ENCODE peak calls at places on chromosomes 4 and X, in seven cellular contexts. G is H1, R is suprapubic skin, N is heart left ventricle, U is tibial nerve, L is uterus, I is testis. M is an unnamed sample.

GRCh38 chr4:185914583-185915199 is 102.7 kb upstream of the SORBS2 start:
- DNase-seq in G (no peak), R (no peak), N (no peak), U (no peak), L (no peak), I (no peak), M (no peak)

GRCh38 chr4:55125763-55126541 is 557 bp upstream of the KDR start:
- DNase-seq in G (peak; percentile 49), R (no peak), N (no peak), U (no peak), L (no peak), I (no peak), M (no peak)

GRCh38 chr4:177177446-177178160 is 132.1 kb upstream of the NEIL3 start:
- DNase-seq in G (no peak), R (no peak), N (no peak), U (no peak), L (no peak), I (no peak), M (no peak)

GRCh38 chr4:67087897-67088296 is 457.4 kb downstream of the CENPC start:
- DNase-seq in G (peak; percentile 77), R (no peak), N (no peak), U (peak; percentile 21), L (no peak), I (peak; percentile 78), M (peak; percentile 35)

GRCh38 chr4:121307441-121308327 is 73.1 kb downstream of the QRFPR start:
- DNase-seq in G (no peak), R (no peak), N (no peak), U (no peak), L (no peak), I (peak; percentile 51), M (peak; percentile 32)

GRCh38 chr4:90142091-90142490 is 14.9 kb downstream of the CCSER1 start:
- DNase-seq in G (no peak), R (no peak), N (no peak), U (no peak), L (no peak), I (no peak), M (no peak)

GRCh38 chr4:173074501-173074946 is 94.1 kb upstream of the GALNT7 start:
- DNase-seq in G (peak; percentile 59), R (no peak), N (no peak), U (no peak), L (no peak), I (no peak), M (no peak)

GRCh38 chr4:151691639-151692442 is 69.0 kb downstream of the GATB start:
- DNase-seq in G (no peak), R (no peak), N (no peak), U (no peak), L (no peak), I (no peak), M (no peak)

GRCh38 chr4:102390438-102390837 is 45.2 kb upstream of the SLC39A8 start:
- DNase-seq in G (no peak), R (no peak), N (no peak), U (no peak), L (no peak), I (no peak), M (no peak)

GRCh38 chr4:48109413-48110263 is 24.4 kb downstream of the TXK start:
- DNase-seq in G (no peak), R (no peak), N (no peak), U (no peak), L (no peak), I (no peak), M (no peak)

GRCh38 chr4:153722036-153722435 is 37.8 kb downstream of the RNF175 start:
- DNase-seq in G (no peak), R (no peak), N (no peak), U (no peak), L (no peak), I (no peak), M (no peak)

GRCh38 chrX:30702736-30703135 is 49.5 kb downstream of the GK start:
- DNase-seq in G (no peak), R (no peak), N (no peak), U (no peak), L (no peak), I (no peak), M (no peak)

GRCh38 chr4:152100378-152101201 is 339.8 kb upstream of the GATB start:
- DNase-seq in G (peak; percentile 30), R (no peak), N (no peak), U (no peak), L (no peak), I (no peak), M (peak; percentile 38)

GRCh38 chr4:71456841-71457240 is 118.0 kb downstream of the SLC4A4 start:
- DNase-seq in G (no peak), R (no peak), N (no peak), U (no peak), L (no peak), I (no peak), M (no peak)

GRCh38 chr4:88533937-88534750 is 10.6 kb upstream of the PYURF start:
- DNase-seq in G (no peak), R (no peak), N (no peak), U (no peak), L (no peak), I (no peak), M (no peak)

GRCh38 chrX:152833378-152833777 is 2.5 kb downstream of the NSDHL start:
- DNase-seq in G (no peak), R (no peak), N (no peak), U (no peak), L (no peak), I (no peak), M (no peak)

GRCh38 chrX:152831391-152831790 is 528 bp downstream of the NSDHL start:
- DNase-seq in G (no peak), R (no peak), N (no peak), U (no peak), L (no peak), I (no peak), M (no peak)

GRCh38 chrX:152832520-152832919 is 1.7 kb downstream of the NSDHL start:
- DNase-seq in G (no peak), R (no peak), N (no peak), U (no peak), L (no peak), I (no peak), M (no peak)

GRCh38 chrX:152824841-152825374 is 5.6 kb downstream of the CETN2 start:
- DNase-seq in G (no peak), R (no peak), N (no peak), U (no peak), L (no peak), I (no peak), M (no peak)

GRCh38 chrX:152830312-152831305 is at the start of the genes CETN2 and NSDHL:
- DNase-seq in G (peak; percentile 92), R (peak; percentile 97), N (peak; percentile 97), U (peak; percentile 88), L (peak; percentile 96), I (peak; percentile 96), M (peak; percentile 96)
- TF ChIP-seq POLR2A in G (no peak), R (peak; percentile 2), N (peak; percentile 53), U (peak; percentile 36), L (no peak), I (no peak), M (peak; percentile 63)

GRCh38 chr4:83012631-83013419 is 2.2 kb upstream of the LIN54 start:
- DNase-seq in G (peak; percentile 96), R (peak; percentile 98), N (peak; percentile 99), U (peak; percentile 94), L (peak; percentile 98), I (peak; percentile 97), M (peak; percentile 99)
- TF ChIP-seq CTCF in G (peak; percentile 41), R (peak; percentile 78), N (peak; percentile 60), U (peak; percentile 84), L (peak; percentile 23), I (peak; percentile 57), M (peak; percentile 45)

DNA sequence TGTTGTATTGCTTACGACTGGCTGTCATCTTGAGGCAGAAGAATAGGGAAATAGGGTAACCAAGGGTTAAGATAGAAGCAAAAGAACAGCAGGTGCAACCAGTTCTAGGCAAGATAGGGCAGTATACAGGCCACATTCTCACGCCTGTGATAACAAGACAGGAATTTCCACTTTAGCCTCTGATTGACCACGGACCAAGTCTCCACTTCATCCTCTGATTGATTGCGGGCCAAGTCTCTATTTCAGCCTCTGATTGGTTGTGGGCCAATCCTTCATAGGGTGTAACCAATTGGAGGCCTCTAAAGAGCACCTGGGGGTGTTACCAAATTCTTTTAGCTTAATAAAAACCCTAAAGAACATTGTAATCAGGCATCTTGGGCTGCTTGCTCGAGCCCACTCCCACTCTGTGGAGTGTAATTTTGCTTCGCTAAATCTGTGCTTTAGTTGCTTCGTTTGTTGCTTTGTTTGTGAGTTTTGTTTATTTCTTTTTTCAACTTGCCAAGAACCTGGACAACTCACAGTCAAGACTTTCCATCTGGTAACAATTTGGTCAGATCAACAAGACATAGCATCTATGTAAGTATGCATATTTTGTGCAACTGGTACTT is 8.7 kb upstream of the TBC1D9 start:
- DNase-seq in G (no peak), R (no peak), N (no peak), U (no peak), L (no peak), I (peak; percentile 24), M (no peak)
- H3K27ac ChIP-seq in G (no peak overlapping the region), R (no peak overlapping the region), N (no peak overlapping the region), U (no peak overlapping the region), L (no peak overlapping the region), I (no peak overlapping the region), M (no peak overlapping the region)

GRCh38 chr4:39367166-39367565 is 1.0 kb upstream of the RFC1 start:
- DNase-seq in G (no peak), R (no peak), N (no peak), U (no peak), L (no peak), I (no peak), M (no peak)

GRCh38 chr4:39365360-39365759 is 802 bp downstream of the RFC1 start:
- DNase-seq in G (no peak), R (no peak), N (no peak), U (no peak), L (no peak), I (no peak), M (no peak)

GRCh38 chr4:39369301-39369700 is 3.1 kb upstream of the RFC1 start:
- DNase-seq in G (no peak), R (no peak), N (no peak), U (no peak), L (no peak), I (no peak), M (no peak)

GRCh38 chr4:39363773-39364393 is 2.3 kb downstream of the RFC1 start:
- DNase-seq in G (no peak), R (no peak), N (no peak), U (no peak), L (no peak), I (no peak), M (no peak)

DNA sequence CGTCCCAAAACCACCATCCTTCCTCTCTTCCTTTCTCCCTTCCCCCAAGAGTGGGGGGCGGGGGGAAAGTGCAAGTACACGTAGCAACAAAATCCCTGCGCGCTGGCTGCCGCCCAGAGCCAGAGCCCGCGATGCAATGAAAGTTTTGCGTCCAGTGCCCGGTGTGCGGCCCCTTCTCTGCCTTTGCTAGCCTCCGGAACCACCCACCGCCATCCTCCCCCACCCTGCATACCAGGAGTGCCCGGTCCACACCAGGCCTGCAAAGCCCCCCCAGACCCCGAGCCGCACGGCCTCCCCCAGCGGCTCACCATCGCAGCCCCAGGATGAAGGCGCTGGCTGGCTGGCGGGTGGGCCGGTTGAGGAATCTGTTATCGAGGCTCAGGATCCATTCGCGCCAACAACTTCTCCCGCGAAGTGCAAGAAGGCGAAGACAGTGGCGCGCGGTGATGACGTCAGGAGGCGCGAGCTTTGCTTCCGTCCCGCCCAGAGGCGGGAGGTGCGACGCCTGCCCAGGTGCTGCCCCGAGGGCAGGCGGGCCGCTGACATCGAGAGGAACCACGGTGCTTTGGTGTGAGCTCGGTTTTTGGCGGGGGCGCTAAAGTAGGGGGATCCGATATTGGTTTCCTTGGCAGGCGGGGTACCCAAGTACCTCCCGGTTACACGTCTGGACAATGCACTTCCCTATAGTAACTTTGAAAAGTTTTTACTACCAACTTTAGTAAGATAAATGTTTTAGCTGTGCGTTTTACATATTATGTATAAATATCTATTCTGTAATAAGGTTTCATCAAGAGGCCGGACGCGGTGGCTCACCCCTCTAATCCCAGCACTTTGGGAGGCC is at the start of gene RFC1:
- DNase-seq in G (peak; percentile 97), R (peak; percentile 97), N (peak; percentile 94), U (peak; percentile 81), L (peak; percentile 86), I (peak; percentile 95), M (peak; percentile 97)
- TF ChIP-seq POLR2A in G (peak; percentile 71), R (peak; percentile 43), N (no peak), U (peak; percentile 38), L (no peak), I (no peak), M (peak; percentile 63)